ENCODE peak calls at places on chromosomes 12 and 14, in nine cellular contexts. Y is NCI-H1092; X is stimulated activated CD4-positive, alpha-beta T cell treated with anti-CD3 and anti-CD28 coated beads, Interleukin-4, amount 100 ng/mL, for 48 hours; M is H4; W is MG63; H is astrocyte of the spinal cord; N is fibroblast of the conjunctiva; G is suprapubic skin; P is CD4-positive, alpha-beta T cell. F is an unnamed sample.
A peak's percentile ranks its signal among the peaks of the same experiment; 100 is the strongest.

GRCh38 chr12:23640754-23641153 is 308.7 kb downstream of the SOX5 start:
- DNase-seq in Y (peak; percentile 78), X (no peak), M (no peak), W (no peak), H (no peak), N (no peak), G (no peak), P (no peak), F (no peak)

GRCh38 chr14:69703047-69704046 is 63.6 kb upstream of the SRSF5 start:
- DNase-seq in Y (no peak), X (no peak), M (no peak), W (no peak), H (no peak), N (no peak), G (no peak), P (no peak), F (no peak)

GRCh38 chr12:8709124-8709830 is 11.5 kb downstream of the RIMKLB start:
- DNase-seq in Y (no peak), X (no peak), M (peak; percentile 69), W (peak; percentile 22), H (no peak), N (no peak), G (no peak), P (no peak), F (no peak)

GRCh38 chr12:78494911-78495310 is 369.7 kb upstream of the SYT1 start:
- DNase-seq in Y (no peak), X (no peak), M (no peak), W (no peak), H (peak; percentile 42), N (no peak), G (no peak), P (no peak), F (peak; percentile 26)

GRCh38 chr12:108629824-108630476 is 3.7 kb downstream of the SELPLG start:
- DNase-seq in Y (no peak), X (peak; percentile 47), M (peak; percentile 69), W (peak; percentile 88), H (peak; percentile 75), N (no peak), G (no peak), P (peak; percentile 40), F (no peak)

GRCh38 chr12:84056-84455 is 17.5 kb downstream of the IQSEC3 start:
- DNase-seq in Y (peak; percentile 94), X (no peak), M (no peak), W (peak; percentile 57), H (no peak), N (no peak), G (no peak), P (no peak), F (no peak)

GRCh38 chr12:112018571-112019237 is 5.5 kb downstream of the ERP29 start:
- DNase-seq in Y (no peak), X (no peak), M (no peak), W (peak; percentile 47), H (peak; percentile 80), N (peak; percentile 77), G (no peak), P (no peak), F (no peak)

GRCh38 chr14:32405856-32406255 is 76.8 kb downstream of the AKAP6 start:
- DNase-seq in Y (no peak), X (no peak), M (no peak), W (no peak), H (no peak), N (no peak), G (no peak), P (no peak), F (no peak)

GRCh38 chr14:100972134-100972905 is 68.8 kb upstream of the RTL1 start:
- DNase-seq in Y (no peak), X (no peak), M (no peak), W (no peak), H (peak; percentile 29), N (no peak), G (no peak), P (no peak), F (no peak)

GRCh38 chr12:81296556-81297305 is 218.9 kb downstream of the ACSS3 start:
- DNase-seq in Y (no peak), X (no peak), M (peak; percentile 67), W (peak; percentile 75), H (peak; percentile 85), N (no peak), G (no peak), P (no peak), F (peak; percentile 33)

GRCh38 chr14:29028973-29029582 is 262.5 kb downstream of the FOXG1 start:
- DNase-seq in Y (no peak), X (no peak), M (peak; percentile 62), W (no peak), H (peak; percentile 6), N (peak; percentile 9), G (no peak), P (no peak), F (no peak)

GRCh38 chr14:88045705-88046104 is 40.8 kb downstream of the GPR65 start:
- DNase-seq in Y (no peak), X (no peak), M (no peak), W (no peak), H (no peak), N (no peak), G (no peak), P (no peak), F (no peak)

GRCh38 chr14:101928415-101928841 is 35.9 kb upstream of the DYNC1H1 start:
- DNase-seq in Y (no peak), X (no peak), M (no peak), W (no peak), H (no peak), N (no peak), G (peak; percentile 60), P (no peak), F (no peak)

GRCh38 chr12:132619301-132620112 is 931 bp downstream of the P2RX2 start:
- DNase-seq in Y (no peak), X (no peak), M (no peak), W (no peak), H (no peak), N (no peak), G (peak; percentile 56), P (no peak), F (no peak)